ENCODE peak calls at places on chromosomes 3 and 15, in five cellular contexts. J is Karpas-422, T is neural progenitor cell, P is K562, N is A549. S is an unnamed sample.

GRCh38 chr3:38829404-38829803 is 13.4 kb upstream of the SCN10A start:
- DNase-seq in T (no peak), N (peak; percentile 32), P (no peak), J (peak; percentile 27), S (no peak)

GRCh38 chr3:184336484-184337230 is 743 bp upstream of the FAM131A start:
- DNase-seq in P (no peak), T (peak; percentile 72), N (peak; percentile 56), J (peak; percentile 70), S (no peak)

GRCh38 chr3:173891272-173892100 is 493.9 kb downstream of the NLGN1 start:
- DNase-seq in P (no peak), J (no peak), T (no peak), N (no peak), S (no peak)

GRCh38 chr3:77530870-77531269 is 491.0 kb downstream of the ROBO2 start:
- DNase-seq in N (no peak), P (no peak), J (peak; percentile 54), T (no peak), S (no peak)

GRCh38 chr3:64244011-64244942 is 19.0 kb upstream of the PRICKLE2 start:
- DNase-seq in N (peak; percentile 71), P (peak; percentile 9), J (peak; percentile 67), T (no peak), S (no peak)

GRCh38 chr15:25693321-25694237 is 169.5 kb downstream of the ATP10A start:
- DNase-seq in P (peak; percentile 46), J (no peak), N (peak; percentile 21), T (peak; percentile 47), S (peak; percentile 9)

GRCh38 chr3:25836579-25836978 is 46.7 kb downstream of the OXSM start:
- DNase-seq in T (no peak), J (no peak), P (no peak), N (no peak), S (no peak)

GRCh38 chr3:1190576-1190975 is 97.8 kb downstream of the CNTN6 start:
- DNase-seq in T (no peak), J (no peak), P (no peak), N (no peak), S (no peak)

GRCh38 chr15:101852356-101852755 is 40.4 kb downstream of the OR4F15 start:
- DNase-seq in T (no peak), J (no peak), P (no peak), N (no peak), S (no peak)

GRCh38 chr3:161510510-161511260 is 14.1 kb downstream of the OTOL1 start:
- DNase-seq in J (peak; percentile 83), N (no peak), P (no peak), T (no peak), S (peak; percentile 69)

DNA sequence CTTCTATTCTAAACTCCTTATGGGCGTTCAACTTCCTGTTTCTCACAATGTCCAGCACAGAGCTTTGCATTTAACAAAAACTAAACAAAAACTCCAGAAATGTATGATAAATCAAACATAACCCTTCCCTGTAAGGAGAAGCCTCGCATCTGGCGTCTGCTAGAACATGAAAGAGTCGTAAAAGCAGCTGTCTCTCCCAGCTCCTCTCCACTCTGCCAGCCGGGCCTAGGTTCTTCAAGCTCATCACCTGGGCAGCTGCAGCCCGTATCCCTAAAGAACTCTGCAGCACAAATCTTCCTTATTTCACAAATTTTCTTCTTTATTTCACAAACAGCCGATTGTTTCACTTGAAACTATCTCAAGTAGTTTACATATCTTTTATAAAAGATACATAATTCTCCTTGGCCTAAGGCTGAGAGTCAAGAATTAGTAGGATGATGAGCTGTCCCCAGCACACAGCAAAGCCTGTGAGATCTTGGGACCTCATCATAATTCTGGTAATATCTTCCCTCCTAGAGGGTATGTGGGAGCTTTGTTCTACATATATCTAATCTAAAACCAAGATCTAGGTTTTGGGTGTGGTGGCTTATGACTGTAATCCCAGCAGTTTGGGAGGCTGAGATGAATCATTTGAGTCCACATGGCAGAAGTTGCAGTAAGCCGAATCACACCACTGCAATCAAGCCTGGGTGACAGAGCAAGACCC is 35.3 kb downstream of the ANXA2 start:
- DNase-seq in P (no peak), T (no peak), J (no peak), N (peak; percentile 86), S (no peak)
- H3K4me2 ChIP-seq in P (no peak overlapping the region), T (no peak overlapping the region), J (no peak overlapping the region), N (peak overlapping the region; percentile 68), S (no peak overlapping the region)

DNA sequence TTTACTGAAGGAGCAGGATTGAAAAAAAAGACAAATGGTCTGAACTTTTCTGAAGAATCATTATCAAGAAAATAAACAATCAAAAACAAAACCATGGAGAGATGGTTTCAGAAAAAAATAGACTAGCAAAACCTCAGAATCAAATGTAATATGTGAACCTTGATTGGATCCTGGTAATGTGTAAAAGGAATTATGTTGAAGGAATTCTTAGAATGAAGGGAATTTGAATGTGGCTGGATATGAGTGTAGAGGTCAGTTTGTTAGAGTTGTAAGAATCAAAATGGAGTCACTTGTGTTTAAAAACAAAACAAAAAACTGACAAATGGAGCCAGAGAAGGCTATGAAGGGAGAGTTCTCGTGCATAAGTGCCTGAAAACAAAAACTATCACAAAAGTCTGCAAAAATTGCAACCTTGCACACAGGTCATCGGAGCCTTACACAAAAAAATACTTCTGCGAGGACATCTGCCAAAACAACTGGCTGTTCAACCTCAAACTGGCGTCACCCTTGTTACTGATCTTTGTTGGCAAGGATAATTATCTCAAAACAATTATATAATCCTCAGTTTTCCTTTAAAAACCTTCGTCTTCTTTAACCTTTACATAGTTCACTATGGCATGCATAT is 19.1 kb upstream of the ATP13A3 start:
- DNase-seq in J (no peak), P (no peak), N (no peak), T (no peak), S (no peak)
- H3K27ac ChIP-seq in J (no peak overlapping the region), P (no peak overlapping the region), N (no peak overlapping the region), T (no peak overlapping the region), S (no peak overlapping the region)

DNA sequence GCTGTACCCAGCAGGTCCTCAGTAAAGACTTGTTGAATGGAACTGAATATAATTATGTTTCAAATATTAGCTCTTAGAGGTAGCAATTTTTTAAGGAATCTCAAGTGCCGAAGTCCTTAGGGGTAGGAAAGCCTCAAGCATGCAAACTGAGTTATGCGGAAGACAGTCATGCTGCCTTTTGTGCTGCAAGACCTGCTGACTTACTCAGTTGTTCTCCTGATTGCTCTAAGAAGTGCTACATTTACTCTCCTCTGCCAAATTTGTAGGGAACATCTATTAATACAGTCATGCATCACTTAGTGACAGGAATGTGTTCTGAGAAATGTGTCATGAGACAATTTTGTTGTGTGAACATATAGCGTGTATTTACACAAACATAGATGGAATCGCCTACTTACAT is 325.6 kb upstream of the AZI2 start:
- DNase-seq in J (no peak), N (no peak), T (no peak), P (no peak), S (no peak)
- H3K4me1 ChIP-seq in J (no peaks in the 10 kb centered on the region), N (no peaks in the 10 kb centered on the region), T (peaks cover 17% of the 10 kb centered on the region), P (no peaks in the 10 kb centered on the region), S (no peaks in the 10 kb centered on the region)

DNA sequence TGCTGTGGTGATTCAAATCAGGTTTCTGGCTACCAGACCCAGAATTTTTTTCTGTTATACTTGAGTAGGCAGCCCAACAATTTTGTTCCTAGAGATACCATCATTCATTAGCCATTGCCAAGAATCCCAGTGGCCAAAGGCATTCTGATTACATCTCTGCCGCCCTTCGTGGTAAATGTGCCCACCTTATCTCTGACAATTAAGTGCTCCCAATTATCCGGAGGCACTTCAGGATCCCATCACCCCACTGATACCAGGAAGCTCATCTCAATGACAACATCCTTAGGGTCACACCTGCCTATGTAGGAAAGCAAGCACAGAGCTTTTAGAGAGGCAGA is 43.2 kb upstream of the RPL35A start:
- DNase-seq in T (no peak), J (no peak), N (no peak), P (no peak), S (no peak)
- H3K4me2 ChIP-seq in T (no peak overlapping the region), J (no peak overlapping the region), N (no peak overlapping the region), P (no peak overlapping the region), S (no peak overlapping the region)

GRCh38 chr15:81151389-81151788 is 17.3 kb downstream of the CFAP161 start:
- DNase-seq in P (no peak), N (no peak), J (no peak), T (no peak), S (no peak)
- H3K27ac ChIP-seq in P (no peak overlapping the region), N (no peak overlapping the region), J (no peak overlapping the region), T (no peak overlapping the region), S (no peak overlapping the region)

DNA sequence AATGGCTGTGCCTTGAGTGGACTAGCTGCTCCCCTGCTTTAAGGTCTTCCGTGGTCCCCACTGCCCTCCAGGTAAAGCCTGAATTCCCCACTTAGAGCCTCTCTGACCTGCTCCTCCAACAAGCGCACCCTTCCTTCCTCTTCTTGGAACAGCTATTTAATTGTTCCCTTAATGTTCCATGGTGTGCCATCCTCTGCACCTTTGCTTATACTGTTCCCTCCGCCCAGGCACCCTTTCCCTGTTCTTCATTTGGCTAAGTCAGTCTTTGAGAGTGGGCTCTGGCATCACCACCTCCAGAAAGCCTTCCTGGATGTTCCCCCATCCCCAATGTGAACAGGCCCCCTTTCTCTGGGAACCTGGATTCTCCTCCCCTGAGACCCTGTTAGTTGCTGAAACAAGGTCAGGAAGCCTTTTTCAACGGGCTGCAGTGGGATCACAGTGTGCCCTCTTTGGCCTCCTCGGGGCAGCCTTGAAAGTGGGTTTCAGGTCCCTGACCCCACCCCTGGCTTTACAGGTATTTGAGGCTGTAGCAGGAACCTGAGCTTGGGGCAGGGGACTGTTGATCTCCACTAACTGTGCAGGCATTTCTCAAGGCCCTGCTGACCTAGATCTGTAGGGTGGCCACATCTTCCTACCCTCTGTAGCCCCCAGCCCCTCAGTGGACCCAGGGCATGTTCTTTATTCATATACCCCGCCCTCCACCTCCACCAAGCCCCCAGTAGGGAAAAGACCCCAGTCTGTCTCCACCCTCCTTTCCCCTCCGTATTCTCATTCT is 5.0 kb downstream of the ISLR start:
- DNase-seq in J (no peak), N (no peak), T (no peak), P (no peak), S (no peak)
- H3K4me1 ChIP-seq in J (no peaks in the 10 kb centered on the region), N (peaks cover 64% of the 10 kb centered on the region), T (peaks cover 12% of the 10 kb centered on the region), P (peaks cover 18% of the 10 kb centered on the region), S (no peaks in the 10 kb centered on the region)

S was measured in DND-41.